ENCODE peak calls at places on chromosomes 6 and 20, in nine cellular contexts. S is lower lobe of right lung, V is HFFc6, J is adrenal gland, I is neural crest cell, F is cardiac muscle cell, O is endodermal cell, X is RWPE1, C is OCI-LY7. Y is an unnamed sample.

GRCh38 chr6:80547827-80548226 is 441.4 kb downstream of the BCKDHB start:
- DNase-seq in V (peak), O (no peak), J (no peak), F (no peak), S (no peak), C (no peak), X (no peak), I (no peak), Y (no peak)

GRCh38 chr6:48765352-48765961 is 654.5 kb upstream of the PTCHD4 start:
- DNase-seq in S (no peak), X (peak), V (peak), I (peak), J (peak), F (peak), C (peak), O (peak), Y (peak)

GRCh38 chr6:31769684-31770371 is 7.3 kb downstream of the VWA7 start:
- DNase-seq in X (peak), F (peak), J (peak), S (peak), C (peak), I (peak), V (peak), O (peak), Y (peak)

GRCh38 chr6:53557005-53557715 is 12.3 kb upstream of the GCLC start:
- DNase-seq in O (no peak), X (no peak), F (no peak), V (no peak), J (no peak), S (no peak), I (no peak), C (no peak), Y (no peak)

GRCh38 chr6:31738048-31738979 is 1.5 kb upstream of the MSH5 start:
- DNase-seq in X (peak), S (peak), O (peak), C (peak), V (peak), F (peak), J (no peak), I (no peak), Y (peak)

GRCh38 chr6:35723587-35723986 is 13.2 kb upstream of the ARMC12 start:
- DNase-seq in O (peak), C (no peak), F (no peak), X (no peak), J (no peak), I (no peak), S (no peak), V (no peak), Y (no peak)

GRCh38 chr6:126824815-126825214 is 293.7 kb upstream of the RSPO3 start:
- DNase-seq in S (no peak), X (no peak), C (no peak), V (no peak), F (no peak), O (peak), I (no peak), J (no peak), Y (no peak)

GRCh38 chr6:41337709-41338108 is 2.3 kb downstream of the NCR2 start:
- DNase-seq in I (no peak), V (no peak), X (no peak), S (no peak), C (no peak), J (no peak), F (no peak), O (no peak), Y (no peak)

GRCh38 chr20:37468886-37469285 is 52.2 kb upstream of the NNAT start:
- DNase-seq in I (no peak), V (no peak), F (no peak), O (peak), X (no peak), C (no peak), J (no peak), S (no peak), Y (no peak)

GRCh38 chr6:164322533-164322932 is 908.0 kb downstream of the QKI start:
- DNase-seq in F (no peak), O (no peak), I (no peak), S (no peak), J (no peak), V (no peak), C (no peak), X (peak), Y (no peak)

GRCh38 chr20:49508435-49509199 is 26.1 kb upstream of the KCNB1 start:
- DNase-seq in O (peak), C (peak), J (no peak), S (no peak), V (peak), X (peak), I (peak), F (peak), Y (peak)

GRCh38 chr6:109927052-109927451 is 51.1 kb upstream of the GPR6 start:
- DNase-seq in C (no peak), V (no peak), J (no peak), X (no peak), O (no peak), I (no peak), F (no peak), S (no peak), Y (no peak)

GRCh38 chr20:2245637-2246036 is 50.2 kb upstream of the TGM3 start:
- DNase-seq in I (no peak), F (no peak), X (no peak), V (no peak), S (no peak), C (no peak), J (no peak), O (peak), Y (no peak)

GRCh38 chr6:151075527-151075926 is 164.2 kb upstream of the AKAP12 start:
- DNase-seq in O (no peak), S (no peak), F (no peak), C (no peak), I (no peak), J (no peak), X (no peak), V (no peak), Y (no peak)

GRCh38 chr6:46876126-46876525 is 45.6 kb downstream of the ADGRF5 start:
- DNase-seq in J (peak), V (no peak), X (peak), C (no peak), S (peak), I (no peak), O (peak), F (no peak), Y (no peak)

GRCh38 chr6:170066679-170067078 is 224.2 kb downstream of the DLL1 start:
- DNase-seq in I (no peak), X (no peak), V (no peak), J (peak), S (no peak), C (no peak), F (no peak), O (peak), Y (no peak)

GRCh38 chr6:4413073-4413472 is 277.7 kb upstream of the ECI2 start:
- DNase-seq in J (no peak), I (no peak), O (no peak), C (no peak), S (no peak), F (no peak), X (no peak), V (peak), Y (no peak)

GRCh38 chr6:67888886-67889681 is 746.0 kb upstream of the ADGRB3 start:
- DNase-seq in J (no peak), O (no peak), C (peak), S (no peak), I (no peak), X (no peak), F (no peak), V (no peak), Y (no peak)

GRCh38 chr6:123745877-123746276 is 57.8 kb upstream of the NKAIN2 start:
- DNase-seq in J (no peak), C (no peak), F (no peak), X (peak), O (no peak), S (no peak), I (no peak), V (no peak), Y (no peak)

GRCh38 chr6:37511910-37512399 is 12.3 kb upstream of the CCDC167 start:
- DNase-seq in X (no peak), C (no peak), I (no peak), V (no peak), J (no peak), F (no peak), O (peak), S (no peak), Y (no peak)

GRCh38 chr20:31740208-31740607 is 1.1 kb downstream of the TPX2 start:
- DNase-seq in X (peak), V (peak), J (no peak), S (no peak), C (peak), F (no peak), I (no peak), O (no peak), Y (peak)

GRCh38 chr6:162442675-162443074 is 284.9 kb downstream of the PRKN start:
- DNase-seq in I (peak), C (peak), S (no peak), F (peak), O (peak), X (no peak), J (no peak), V (no peak), Y (no peak)

GRCh38 chr6:163573503-163574179 is 159.1 kb downstream of the QKI start:
- DNase-seq in I (no peak), X (no peak), F (no peak), C (no peak), O (no peak), S (no peak), V (no peak), J (no peak), Y (no peak)

GRCh38 chr6:38503032-38503784 is 136.5 kb downstream of the BTBD9 start:
- DNase-seq in X (no peak), C (no peak), I (no peak), J (no peak), O (peak), F (no peak), S (no peak), V (no peak), Y (no peak)

GRCh38 chr6:123009101-123009500 is 13.1 kb downstream of the CLVS2 start:
- DNase-seq in V (no peak), F (no peak), I (no peak), X (no peak), J (no peak), O (no peak), S (no peak), C (no peak), Y (no peak)

GRCh38 chr20:31593221-31594001 is 11.7 kb upstream of the ID1 start:
- DNase-seq in I (no peak), F (no peak), X (peak), O (peak), V (peak), J (no peak), C (no peak), S (peak), Y (no peak)

GRCh38 chr6:2877057-2877882 is 25.8 kb downstream of the SERPINB9 start:
- DNase-seq in X (peak), I (no peak), O (peak), V (peak), F (no peak), S (no peak), C (no peak), J (no peak), Y (no peak)

GRCh38 chr20:63698739-63699465 is 2.5 kb downstream of the TNFRSF6B start:
- DNase-seq in I (no peak), O (peak), X (peak), C (no peak), J (peak), F (no peak), S (peak), V (peak), Y (peak)

GRCh38 chr20:46814366-46815232 is 80.0 kb upstream of the EYA2 start:
- DNase-seq in X (peak), V (peak), J (no peak), C (no peak), I (peak), F (peak), S (no peak), O (peak), Y (no peak)

GRCh38 chr20:58141971-58142842 is 86.2 kb downstream of the ANKRD60 start:
- DNase-seq in S (no peak), X (no peak), I (no peak), F (no peak), C (no peak), O (peak), V (no peak), J (peak), Y (no peak)

GRCh38 chr6:93586316-93586715 is 167.0 kb upstream of the EPHA7 start:
- DNase-seq in O (no peak), V (no peak), J (no peak), I (no peak), C (no peak), S (no peak), X (no peak), F (no peak), Y (no peak)

GRCh38 chr6:36184311-36184710 is 12.2 kb upstream of the BRPF3 start:
- DNase-seq in S (no peak), X (no peak), C (no peak), F (no peak), J (no peak), O (no peak), I (no peak), V (no peak), Y (no peak)

GRCh38 chr6:88662653-88663174 is 300.7 kb downstream of the RNGTT start:
- DNase-seq in I (no peak), V (no peak), F (no peak), S (no peak), J (no peak), O (no peak), X (no peak), C (no peak), Y (peak)

GRCh38 chr6:125913864-125914351 is 42.7 kb upstream of the HINT3 start:
- DNase-seq in I (no peak), S (no peak), C (no peak), J (no peak), O (no peak), F (no peak), X (peak), V (peak), Y (no peak)

GRCh38 chr20:13868331-13868730 is 83.5 kb downstream of the NDUFAF5 start:
- DNase-seq in J (no peak), F (no peak), I (no peak), V (peak), S (no peak), X (no peak), O (no peak), C (no peak), Y (no peak)

GRCh38 chr6:36873612-36874011 is 991 bp downstream of the PPIL1 start:
- DNase-seq in S (no peak), F (no peak), X (no peak), I (no peak), O (no peak), J (no peak), C (peak), V (no peak), Y (peak)

GRCh38 chr20:11350126-11351005 is 567.3 kb upstream of the BTBD3 start:
- DNase-seq in F (no peak), I (peak), C (no peak), V (peak), X (peak), O (no peak), J (no peak), S (no peak), Y (no peak)
- TF ChIP-seq CTCF in F (no peak), I (no peak), C (no peak), V (no peak), X (peak), O (no peak), J (no peak), S (no peak), Y (no peak)

DNA sequence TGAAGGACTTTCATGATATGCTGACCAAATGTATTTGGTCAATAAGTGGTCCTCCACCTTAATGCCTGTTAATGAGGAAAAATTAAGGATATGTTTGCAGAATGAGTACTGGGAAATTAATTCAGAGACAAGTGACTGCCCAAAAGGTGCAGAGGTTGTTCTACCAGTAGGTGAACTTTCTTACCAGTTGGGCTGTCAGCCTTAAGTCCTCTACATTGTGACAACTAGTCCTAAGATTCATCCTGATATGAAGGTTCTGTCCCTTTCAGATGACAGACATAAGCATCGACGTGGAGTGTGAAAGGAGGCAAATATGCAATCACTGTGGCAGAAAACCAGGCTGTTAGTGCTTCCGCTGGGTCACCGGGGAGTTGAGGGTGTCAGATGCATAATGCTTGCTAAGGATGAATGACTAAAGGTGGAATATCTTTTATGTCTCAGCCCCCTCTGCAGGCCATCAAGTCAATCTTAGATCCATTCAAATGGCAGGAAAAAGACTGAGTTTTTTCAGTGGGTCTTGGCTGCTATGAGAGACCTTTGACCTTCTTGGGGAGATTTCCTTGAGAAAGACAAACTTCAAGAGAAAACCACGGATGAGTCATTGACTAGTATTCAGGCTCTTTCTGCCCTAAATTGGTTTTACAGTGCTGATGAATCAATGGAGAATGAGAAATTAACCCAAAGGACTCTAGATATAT is 226.0 kb downstream of the TPBG start:
- DNase-seq in I (no peak), O (peak), F (no peak), J (no peak), S (no peak), V (peak), C (peak), X (peak), Y (peak)
- TF ChIP-seq CTCF in I (peak), O (peak), F (peak), J (no peak), S (no peak), V (peak), C (peak), X (no peak), Y (peak)

GRCh38 chr6:108403260-108403659 is 108.4 kb downstream of the AFG1L start:
- DNase-seq in X (no peak), J (no peak), S (no peak), C (no peak), V (no peak), I (no peak), O (no peak), F (no peak), Y (no peak)
- TF ChIP-seq CTCF in X (no peak), J (no peak), S (no peak), C (no peak), V (no peak), I (no peak), O (no peak), F (no peak), Y (no peak)

GRCh38 chr6:100371591-100371990 is 93.1 kb downstream of the SIM1 start:
- DNase-seq in C (no peak), I (no peak), F (no peak), S (no peak), V (no peak), O (no peak), X (no peak), J (no peak), Y (no peak)

GRCh38 chr6:100366419-100366818 is 98.3 kb downstream of the SIM1 start:
- DNase-seq in J (no peak), O (no peak), I (no peak), V (peak), X (peak), C (no peak), S (no peak), F (no peak), Y (no peak)

GRCh38 chr6:100372326-100372725 is 92.4 kb downstream of the SIM1 start:
- DNase-seq in O (no peak), C (no peak), J (no peak), I (no peak), S (no peak), X (no peak), F (no peak), V (no peak), Y (no peak)

GRCh38 chr6:100376103-100376502 is 88.6 kb downstream of the SIM1 start:
- DNase-seq in I (no peak), F (peak), J (no peak), C (no peak), X (no peak), V (no peak), S (no peak), O (peak), Y (no peak)

DNA sequence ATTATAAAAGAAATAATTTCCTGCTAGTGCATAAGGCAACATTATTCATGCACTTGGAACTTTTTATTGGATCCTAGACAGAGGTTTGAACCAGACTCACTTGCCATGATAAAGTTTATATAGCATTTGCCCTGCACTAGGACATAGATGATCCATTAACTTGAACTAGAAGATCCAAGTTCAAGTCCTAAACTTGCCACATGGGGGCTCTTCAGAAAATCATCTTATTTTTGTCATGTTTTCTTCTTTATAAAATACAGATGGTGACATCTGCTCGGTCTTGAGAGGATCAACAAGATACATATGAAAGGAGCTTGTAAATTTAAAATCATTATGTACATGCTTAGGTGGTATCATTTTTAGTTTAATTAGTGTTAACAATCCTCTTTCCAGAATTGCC is 94.5 kb downstream of the SIM1 start:
- DNase-seq in O (no peak), S (no peak), F (no peak), J (no peak), C (peak), X (no peak), V (no peak), I (no peak), Y (no peak)
- TF ChIP-seq CTCF in O (peak), S (no peak), F (peak), J (peak), C (peak), X (no peak), V (peak), I (peak), Y (no peak)

GRCh38 chr6:32954212-32954745 is 1.4 kb upstream of the HLA-DMA start:
- DNase-seq in V (no peak), O (no peak), I (no peak), S (no peak), J (no peak), X (no peak), F (no peak), C (no peak), Y (no peak)

GRCh38 chr6:32953775-32954174 is 878 bp upstream of the HLA-DMA start:
- DNase-seq in C (no peak), X (no peak), F (no peak), J (no peak), V (no peak), I (no peak), S (no peak), O (no peak), Y (no peak)

GRCh38 chr6:32956176-32956575 is 3.3 kb upstream of the HLA-DMA start:
- DNase-seq in V (no peak), C (peak), J (no peak), F (no peak), O (no peak), S (no peak), X (no peak), I (no peak), Y (no peak)

GRCh38 chr6:32952817-32953739 is at the start of gene HLA-DMA:
- DNase-seq in C (peak), J (peak), I (peak), V (peak), F (peak), S (peak), O (peak), X (peak), Y (peak)

GRCh38 chr6:32954983-32955802 is 2.3 kb upstream of the HLA-DMA start:
- DNase-seq in J (no peak), C (peak), S (no peak), F (peak), O (peak), X (no peak), I (no peak), V (no peak), Y (no peak)
- TF ChIP-seq CTCF in J (peak), C (peak), S (peak), F (peak), O (peak), X (no peak), I (peak), V (peak), Y (peak)

Y was measured in GM13977.